ENCODE peak calls at places on chromosomes 3 and 15, in six cellular contexts. One of them, this sample, is unnamed.

GRCh38 chr3:50340404-50341329 is at the start of gene RASSF1:
- DNase-seq in PC-3: no peak
- DNase-seq in SK-N-SH: no peak
- DNase-seq in fibroblast of lung: peak
- DNase-seq in PC-9: peak
- DNase-seq in OCI-LY7: peak
- DNase-seq in this sample: peak

GRCh38 chr3:42043116-42043796 is 47.9 kb upstream of the TRAK1 start:
- DNase-seq in SK-N-SH: peak
- DNase-seq in fibroblast of lung: peak
- DNase-seq in PC-3: peak
- DNase-seq in PC-9: peak
- DNase-seq in OCI-LY7: no peak
- DNase-seq in this sample: peak

GRCh38 chr3:21142949-21143348 is 608.1 kb downstream of the ZNF385D start:
- DNase-seq in PC-3: no peak
- DNase-seq in OCI-LY7: no peak
- DNase-seq in SK-N-SH: no peak
- DNase-seq in PC-9: no peak
- DNase-seq in fibroblast of lung: no peak
- DNase-seq in this sample: no peak

GRCh38 chr3:114608293-114608692 is 314.5 kb downstream of the TIGIT start:
- DNase-seq in PC-3: peak
- DNase-seq in PC-9: no peak
- DNase-seq in fibroblast of lung: peak
- DNase-seq in OCI-LY7: no peak
- DNase-seq in SK-N-SH: no peak
- DNase-seq in this sample: no peak

GRCh38 chr15:42734076-42734672 is 2.8 kb downstream of the CDAN1 start:
- DNase-seq in fibroblast of lung: no peak
- DNase-seq in OCI-LY7: peak
- DNase-seq in SK-N-SH: no peak
- DNase-seq in PC-3: no peak
- DNase-seq in PC-9: no peak
- DNase-seq in this sample: no peak

GRCh38 chr3:107699682-107700081 is 176.9 kb downstream of the BBX start:
- DNase-seq in OCI-LY7: no peak
- DNase-seq in fibroblast of lung: no peak
- DNase-seq in PC-9: no peak
- DNase-seq in PC-3: no peak
- DNase-seq in SK-N-SH: no peak
- DNase-seq in this sample: no peak

GRCh38 chr15:74489518-74490338 is 28.8 kb upstream of the UBL7 start:
- DNase-seq in PC-3: peak
- DNase-seq in SK-N-SH: peak
- DNase-seq in OCI-LY7: peak
- DNase-seq in PC-9: peak
- DNase-seq in fibroblast of lung: peak
- DNase-seq in this sample: peak

GRCh38 chr3:10273697-10274305 is 18.9 kb downstream of the GHRL start:
- DNase-seq in PC-9: no peak
- DNase-seq in PC-3: no peak
- DNase-seq in OCI-LY7: no peak
- DNase-seq in fibroblast of lung: peak
- DNase-seq in SK-N-SH: no peak
- DNase-seq in this sample: no peak

GRCh38 chr3:129039271-129040038 is 21.1 kb upstream of the GP9 start:
- DNase-seq in SK-N-SH: peak
- DNase-seq in PC-3: no peak
- DNase-seq in OCI-LY7: no peak
- DNase-seq in fibroblast of lung: no peak
- DNase-seq in PC-9: peak
- DNase-seq in this sample: no peak

GRCh38 chr3:47265725-47266480 is 16.7 kb downstream of the KIF9 start:
- DNase-seq in SK-N-SH: no peak
- DNase-seq in OCI-LY7: no peak
- DNase-seq in PC-3: no peak
- DNase-seq in fibroblast of lung: peak
- DNase-seq in PC-9: no peak
- DNase-seq in this sample: no peak

GRCh38 chr3:187975571-187976360 is 178.2 kb upstream of the LPP start:
- DNase-seq in fibroblast of lung: no peak
- DNase-seq in PC-3: no peak
- DNase-seq in OCI-LY7: peak
- DNase-seq in SK-N-SH: no peak
- DNase-seq in PC-9: peak
- DNase-seq in this sample: no peak

GRCh38 chr3:37992271-37993066 is 1.9 kb downstream of the VILL start:
- DNase-seq in SK-N-SH: no peak
- DNase-seq in PC-9: peak
- DNase-seq in PC-3: peak
- DNase-seq in OCI-LY7: no peak
- DNase-seq in fibroblast of lung: no peak
- DNase-seq in this sample: no peak

DNA sequence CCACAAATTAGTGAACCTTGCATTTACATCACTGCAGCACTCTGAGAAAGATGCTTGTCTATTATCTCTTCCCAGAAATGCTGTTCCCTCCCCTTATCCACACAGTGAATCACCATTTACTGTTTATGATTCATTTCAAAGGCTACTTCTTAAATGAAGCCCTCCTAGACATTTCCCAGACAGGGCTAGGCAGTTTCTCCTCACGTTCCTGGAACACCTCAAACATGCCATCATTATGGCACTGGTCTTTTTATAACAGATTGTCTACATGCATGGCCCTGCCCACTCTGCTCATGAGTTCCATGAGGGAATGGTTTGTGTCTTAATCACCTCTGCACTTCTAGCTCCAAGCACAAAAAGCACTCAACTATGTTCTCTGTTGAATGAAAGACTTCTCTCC is 32.2 kb upstream of the TM2D3 start:
- DNase-seq in PC-9: no peak
- DNase-seq in SK-N-SH: no peak
- DNase-seq in fibroblast of lung: peak
- DNase-seq in PC-3: peak
- DNase-seq in OCI-LY7: no peak
- DNase-seq in this sample: no peak
- H3K4me2 ChIP-seq in PC-9: no peak
- H3K4me2 ChIP-seq in SK-N-SH: no peak
- H3K4me2 ChIP-seq in fibroblast of lung: peak
- H3K4me2 ChIP-seq in PC-3: peak
- H3K4me2 ChIP-seq in OCI-LY7: no peak
- H3K4me2 ChIP-seq in this sample: no peak

GRCh38 chr3:4993276-4994143 is 14.3 kb downstream of the BHLHE40 start:
- DNase-seq in fibroblast of lung: no peak
- DNase-seq in PC-9: no peak
- DNase-seq in SK-N-SH: no peak
- DNase-seq in PC-3: no peak
- DNase-seq in OCI-LY7: no peak
- DNase-seq in this sample: no peak

GRCh38 chr3:4994823-4995499 is 15.7 kb downstream of the BHLHE40 start:
- DNase-seq in fibroblast of lung: peak
- DNase-seq in PC-9: peak
- DNase-seq in OCI-LY7: no peak
- DNase-seq in SK-N-SH: no peak
- DNase-seq in PC-3: peak
- DNase-seq in this sample: no peak

GRCh38 chr3:4995500-4996053 is 16.3 kb downstream of the BHLHE40 start:
- DNase-seq in fibroblast of lung: peak
- DNase-seq in OCI-LY7: no peak
- DNase-seq in PC-9: peak
- DNase-seq in PC-3: peak
- DNase-seq in SK-N-SH: no peak
- DNase-seq in this sample: no peak

GRCh38 chr3:4996223-4996765 is 17.1 kb downstream of the BHLHE40 start:
- DNase-seq in SK-N-SH: no peak
- DNase-seq in OCI-LY7: no peak
- DNase-seq in PC-9: no peak
- DNase-seq in PC-3: no peak
- DNase-seq in fibroblast of lung: no peak
- DNase-seq in this sample: no peak

GRCh38 chr3:4994144-4994730 is 15.0 kb downstream of the BHLHE40 start:
- DNase-seq in fibroblast of lung: peak
- DNase-seq in PC-3: peak
- DNase-seq in SK-N-SH: no peak
- DNase-seq in PC-9: no peak
- DNase-seq in OCI-LY7: no peak
- DNase-seq in this sample: no peak
- H3K4me2 ChIP-seq in fibroblast of lung: no peak
- H3K4me2 ChIP-seq in PC-3: peak
- H3K4me2 ChIP-seq in SK-N-SH: peak
- H3K4me2 ChIP-seq in PC-9: no peak
- H3K4me2 ChIP-seq in OCI-LY7: no peak
- H3K4me2 ChIP-seq in this sample: no peak

DNA sequence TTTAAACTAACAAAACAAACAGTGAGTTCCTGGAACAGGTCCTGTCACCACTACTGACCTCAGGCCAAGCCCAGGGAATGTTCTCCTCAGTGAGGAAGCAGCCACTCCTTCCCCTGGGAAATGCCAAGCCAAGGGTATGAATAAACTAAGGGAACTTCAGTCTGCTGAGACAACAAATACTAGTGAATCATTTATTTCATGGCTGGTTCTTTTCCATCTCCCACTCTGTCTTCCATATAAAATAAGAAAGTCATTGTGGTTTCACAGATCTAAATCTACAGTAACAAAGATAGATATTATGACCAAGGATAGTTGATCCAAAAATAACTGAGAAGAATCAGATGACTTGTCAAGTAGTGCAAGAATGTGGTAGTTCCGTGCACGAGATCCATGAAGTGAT is 414.1 kb upstream of the ALCAM start:
- DNase-seq in SK-N-SH: no peak
- DNase-seq in PC-3: peak
- DNase-seq in PC-9: peak
- DNase-seq in fibroblast of lung: peak
- DNase-seq in OCI-LY7: no peak
- DNase-seq in this sample: no peak
- H3K4me2 ChIP-seq in SK-N-SH: peak
- H3K4me2 ChIP-seq in PC-3: peak
- H3K4me2 ChIP-seq in PC-9: no peak
- H3K4me2 ChIP-seq in fibroblast of lung: no peak
- H3K4me2 ChIP-seq in OCI-LY7: no peak
- H3K4me2 ChIP-seq in this sample: no peak

DNA sequence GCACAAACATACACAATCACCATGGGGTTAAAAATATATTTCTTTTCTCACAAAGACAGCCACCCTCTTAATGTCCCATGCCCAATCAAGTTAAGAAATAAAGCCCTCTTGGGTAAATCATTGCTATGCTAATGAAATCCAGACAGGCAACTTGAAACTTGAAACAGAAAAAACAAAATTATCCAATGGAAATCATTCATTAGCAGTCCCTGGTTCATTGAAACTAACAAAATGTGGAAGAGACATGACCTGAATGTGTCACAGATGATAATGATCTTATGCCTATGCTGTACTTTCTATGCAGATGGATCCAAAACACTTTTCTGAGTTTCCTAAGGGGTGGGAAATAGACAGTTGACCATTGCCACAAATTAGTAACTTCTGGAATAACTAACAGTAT is 983.7 kb downstream of the MCTP2 start:
- DNase-seq in PC-3: no peak
- DNase-seq in SK-N-SH: no peak
- DNase-seq in OCI-LY7: no peak
- DNase-seq in PC-9: no peak
- DNase-seq in fibroblast of lung: no peak
- DNase-seq in this sample: no peak
- H3K4me2 ChIP-seq in PC-3: no peak
- H3K4me2 ChIP-seq in SK-N-SH: no peak
- H3K4me2 ChIP-seq in OCI-LY7: no peak
- H3K4me2 ChIP-seq in PC-9: no peak
- H3K4me2 ChIP-seq in fibroblast of lung: no peak
- H3K4me2 ChIP-seq in this sample: no peak

This sample was measured in GM23338.